ENCODE peak calls at places on chromosomes 3 and 15, in four cellular contexts. M is fibroblast of mammary gland, Z is kidney glomerular epithelial cell, C is astrocyte of the spinal cord. A is an unnamed sample.
A peak's percentile ranks its signal among the peaks of the same experiment; 100 is the strongest.

GRCh38 chr3:160133757-160134156 is 91.5 kb upstream of the C3orf80 start:
- DNase-seq in Z (peak; percentile 31), C (no peak), M (no peak), A (no peak)

GRCh38 chr3:195800240-195800639 is 11.5 kb downstream of the MUC4 start:
- DNase-seq in M (no peak), Z (no peak), C (no peak), A (no peak)

GRCh38 chr3:184361932-184362667 is 590 bp downstream of the POLR2H start:
- DNase-seq in C (peak; percentile 72), Z (peak; percentile 41), M (peak; percentile 53), A (peak; percentile 19)

GRCh38 chr3:195582947-195583346 is 793 bp downstream of the APOD start:
- DNase-seq in M (peak; percentile 34), C (no peak), Z (no peak), A (no peak)

GRCh38 chr3:157160652-157161480 is 919 bp upstream of the CCNL1 start:
- DNase-seq in M (peak; percentile 94), C (peak; percentile 91), Z (peak; percentile 96), A (peak; percentile 94)

GRCh38 chr3:49871536-49872157 is 1.9 kb upstream of the CAMKV start:
- DNase-seq in Z (no peak), M (no peak), C (no peak), A (no peak)

GRCh38 chr15:47820047-47820779 is 102.9 kb downstream of the SEMA6D start:
- DNase-seq in Z (peak; percentile 32), C (no peak), M (peak; percentile 69), A (no peak)

GRCh38 chr3:64361962-64362735 is 136.9 kb upstream of the PRICKLE2 start:
- DNase-seq in M (peak; percentile 33), Z (no peak), C (no peak), A (no peak)

GRCh38 chr3:121786485-121786884 is 36.9 kb upstream of the GOLGB1 start:
- DNase-seq in M (peak; percentile 59), Z (no peak), C (no peak), A (no peak)

GRCh38 chr3:180619723-180620122 is 17.8 kb downstream of the TTC14 start:
- DNase-seq in C (peak; percentile 76), M (no peak), Z (no peak), A (no peak)

GRCh38 chr3:24136624-24137310 is 191.7 kb downstream of the NR1D2 start:
- DNase-seq in Z (no peak), C (no peak), M (no peak), A (no peak)

GRCh38 chr15:99731336-99732267 is 1.6 kb downstream of the LYSMD4 start:
- DNase-seq in Z (no peak), C (no peak), M (no peak), A (no peak)

GRCh38 chr3:197547206-197547605 is 8.6 kb downstream of the BDH1 start:
- DNase-seq in M (no peak), Z (no peak), C (no peak), A (no peak)

GRCh38 chr3:170054204-170054603 is 16.4 kb downstream of the GPR160 start:
- DNase-seq in C (no peak), M (no peak), Z (no peak), A (no peak)

A was measured in epithelial cell of proximal tubule.